ENCODE peak calls at places on chromosomes 4 and X, in four cellular contexts. One of them, this sample, is unnamed.

GRCh38 chrX:87661761-87662160 is 144.2 kb downstream of the KLHL4 start:
- DNase-seq in fibroblast of lung: no peak
- DNase-seq in IMR-90: no peak
- DNase-seq in GM23248: no peak
- DNase-seq in this sample: no peak

GRCh38 chr4:121009578-121010338 is 62.6 kb downstream of the NDNF start:
- DNase-seq in IMR-90: no peak
- DNase-seq in GM23248: no peak
- DNase-seq in fibroblast of lung: no peak
- DNase-seq in this sample: no peak

GRCh38 chr4:6074723-6075122 is 56.5 kb upstream of the C4orf50 start:
- DNase-seq in fibroblast of lung: no peak
- DNase-seq in GM23248: no peak
- DNase-seq in IMR-90: no peak
- DNase-seq in this sample: no peak

GRCh38 chr4:89469930-89470375 is 162.4 kb upstream of the GPRIN3 start:
- DNase-seq in IMR-90: peak; percentile 98
- DNase-seq in GM23248: peak; percentile 91
- DNase-seq in fibroblast of lung: peak; percentile 96
- DNase-seq in this sample: peak; percentile 25

GRCh38 chrX:154840856-154841255 is 6.4 kb upstream of the SMIM9 start:
- DNase-seq in IMR-90: peak; percentile 70
- DNase-seq in fibroblast of lung: peak; percentile 38
- DNase-seq in GM23248: peak; percentile 64
- DNase-seq in this sample: no peak

GRCh38 chr4:142614621-142615323 is 231.3 kb downstream of the INPP4B start:
- DNase-seq in IMR-90: peak; percentile 68
- DNase-seq in GM23248: peak; percentile 83
- DNase-seq in fibroblast of lung: peak; percentile 77
- DNase-seq in this sample: no peak

GRCh38 chr4:11720292-11720691 is 291.6 kb upstream of the HS3ST1 start:
- DNase-seq in GM23248: peak; percentile 39
- DNase-seq in fibroblast of lung: peak; percentile 45
- DNase-seq in IMR-90: peak; percentile 67
- DNase-seq in this sample: no peak

GRCh38 chr4:118872181-118872580 is 16.5 kb upstream of the SYNPO2 start:
- DNase-seq in IMR-90: no peak
- DNase-seq in GM23248: no peak
- DNase-seq in fibroblast of lung: peak; percentile 20
- DNase-seq in this sample: no peak

GRCh38 chr4:73599182-73599581 is 21.1 kb downstream of the RASSF6 start:
- DNase-seq in IMR-90: peak; percentile 73
- DNase-seq in GM23248: peak; percentile 31
- DNase-seq in fibroblast of lung: peak; percentile 75
- DNase-seq in this sample: no peak

GRCh38 chr4:76764251-76764650 is 133.7 kb downstream of the SOWAHB start:
- DNase-seq in GM23248: peak; percentile 85
- DNase-seq in fibroblast of lung: peak; percentile 90
- DNase-seq in IMR-90: peak; percentile 82
- DNase-seq in this sample: no peak

GRCh38 chr4:111399523-111400135 is 745.6 kb upstream of the FAM241A start:
- DNase-seq in IMR-90: peak; percentile 6
- DNase-seq in fibroblast of lung: peak; percentile 48
- DNase-seq in GM23248: peak; percentile 51
- DNase-seq in this sample: no peak

GRCh38 chr4:183797041-183797444 is 108.1 kb upstream of the STOX2 start:
- DNase-seq in IMR-90: no peak
- DNase-seq in fibroblast of lung: no peak
- DNase-seq in GM23248: no peak
- DNase-seq in this sample: no peak

GRCh38 chrX:11724122-11725017 is 33.7 kb upstream of the MSL3 start:
- DNase-seq in GM23248: peak; percentile 44
- DNase-seq in IMR-90: peak; percentile 41
- DNase-seq in fibroblast of lung: peak; percentile 19
- DNase-seq in this sample: no peak

GRCh38 chrX:148500428-148501120 is at the start of gene AFF2:
- DNase-seq in fibroblast of lung: peak; percentile 24
- DNase-seq in GM23248: peak; percentile 63
- DNase-seq in IMR-90: no peak
- DNase-seq in this sample: no peak

GRCh38 chr4:186144596-186145569 is 40.4 kb downstream of the FAM149A start:
- DNase-seq in fibroblast of lung: peak; percentile 76
- DNase-seq in IMR-90: peak; percentile 43
- DNase-seq in GM23248: peak; percentile 76
- DNase-seq in this sample: no peak

GRCh38 chr4:158217763-158218162 is 7.5 kb downstream of the TMEM144 start:
- DNase-seq in GM23248: no peak
- DNase-seq in fibroblast of lung: no peak
- DNase-seq in IMR-90: no peak
- DNase-seq in this sample: no peak
- H2AFZ ChIP-seq in GM23248: no peak overlapping the region
- H2AFZ ChIP-seq in fibroblast of lung: no peak overlapping the region
- H2AFZ ChIP-seq in IMR-90: no peak overlapping the region
- H2AFZ ChIP-seq in this sample: no peak overlapping the region

GRCh38 chr4:47784222-47784621 is 53.6 kb downstream of the CORIN start:
- DNase-seq in fibroblast of lung: no peak
- DNase-seq in IMR-90: no peak
- DNase-seq in GM23248: no peak
- DNase-seq in this sample: no peak
- H2AFZ ChIP-seq in fibroblast of lung: no peak overlapping the region
- H2AFZ ChIP-seq in IMR-90: no peak overlapping the region
- H2AFZ ChIP-seq in GM23248: no peak overlapping the region
- H2AFZ ChIP-seq in this sample: no peak overlapping the region

GRCh38 chr4:1530356-1530755 is 124.1 kb upstream of the NKX1-1 start:
- DNase-seq in IMR-90: no peak
- DNase-seq in fibroblast of lung: no peak
- DNase-seq in GM23248: no peak
- DNase-seq in this sample: no peak
- H2AFZ ChIP-seq in IMR-90: no peak overlapping the region
- H2AFZ ChIP-seq in fibroblast of lung: no peak overlapping the region
- H2AFZ ChIP-seq in GM23248: no peak overlapping the region
- H2AFZ ChIP-seq in this sample: no peak overlapping the region

DNA sequence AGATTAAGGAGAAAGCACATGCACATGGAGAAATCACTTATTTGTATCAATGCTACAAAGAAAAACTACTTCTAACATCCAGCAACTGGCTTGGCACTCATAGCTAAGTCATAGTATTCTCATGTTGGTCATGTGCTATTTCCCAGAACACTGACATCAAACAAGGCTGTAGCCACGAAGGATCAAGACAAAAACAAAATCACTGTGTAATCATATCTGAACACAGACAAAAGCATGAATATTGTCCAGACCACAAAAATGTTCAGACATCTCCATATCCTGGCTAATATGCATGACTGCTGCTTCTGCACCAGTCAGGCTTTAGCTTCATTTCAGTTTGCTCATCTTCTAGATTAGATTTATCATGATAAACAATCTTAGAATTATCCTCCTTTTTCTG is 39.2 kb upstream of the NPFFR2 start:
- DNase-seq in fibroblast of lung: peak; percentile 85
- DNase-seq in IMR-90: no peak
- DNase-seq in GM23248: no peak
- DNase-seq in this sample: no peak
- H2AFZ ChIP-seq in fibroblast of lung: no peak overlapping the region
- H2AFZ ChIP-seq in IMR-90: no peak overlapping the region
- H2AFZ ChIP-seq in GM23248: no peak overlapping the region
- H2AFZ ChIP-seq in this sample: no peak overlapping the region

This sample was measured in GM12878.